ENCODE peak calls at places on chromosome 1, in five cellular contexts. C, V, Z, Y and H are unnamed samples.
A peak's percentile ranks its signal among the peaks of the same experiment; 100 is the strongest.

GRCh38 chr1:65254320-65255087 is 54.8 kb upstream of the DNAJC6 start:
- DNase-seq in C (peak; percentile 92), V (peak; percentile 92), Z (peak; percentile 55), Y (no peak), H (peak; percentile 91)

GRCh38 chr1:176950736-176951308 is 213.7 kb downstream of the ASTN1 start:
- DNase-seq in C (no peak), V (peak; percentile 28), Z (no peak), Y (no peak), H (no peak)

GRCh38 chr1:9809122-9809521 is 14.6 kb downstream of the CLSTN1 start:
- DNase-seq in C (no peak), V (no peak), Z (no peak), Y (no peak), H (no peak)

GRCh38 chr1:22290157-22290556 is 147.3 kb upstream of the WNT4 start:
- DNase-seq in C (no peak), V (no peak), Z (no peak), Y (no peak), H (no peak)

GRCh38 chr1:151476083-151476482 is 16.8 kb upstream of the POGZ start:
- DNase-seq in C (no peak), V (no peak), Z (no peak), Y (no peak), H (no peak)

GRCh38 chr1:183032122-183032921 is 9.1 kb downstream of the LAMC1 start:
- DNase-seq in C (no peak), V (no peak), Z (no peak), Y (no peak), H (no peak)

GRCh38 chr1:46342084-46342656 is 1.6 kb downstream of the NSUN4 start:
- DNase-seq in C (peak; percentile 58), V (no peak), Z (no peak), Y (no peak), H (no peak)

GRCh38 chr1:6157132-6157527 is 23.0 kb downstream of the CHD5 start:
- DNase-seq in C (no peak), V (no peak), Z (no peak), Y (no peak), H (no peak)

GRCh38 chr1:153705484-153705883 is 22.4 kb upstream of the INTS3 start:
- DNase-seq in C (no peak), V (no peak), Z (no peak), Y (no peak), H (no peak)

GRCh38 chr1:109895720-109896504 is 14.7 kb upstream of the CSF1 start:
- DNase-seq in C (no peak), V (no peak), Z (no peak), Y (no peak), H (no peak)

GRCh38 chr1:189103956-189104355 is 1373.7 kb downstream of the BRINP3 start:
- DNase-seq in C (no peak), V (no peak), Z (no peak), Y (peak; percentile 20), H (no peak)

GRCh38 chr1:14486401-14487110 is 111.9 kb upstream of the KAZN start:
- DNase-seq in C (no peak), V (no peak), Z (no peak), Y (peak; percentile 41), H (no peak)

GRCh38 chr1:161273402-161273801 is 14.9 kb downstream of the PCP4L1 start:
- DNase-seq in C (no peak), V (no peak), Z (no peak), Y (no peak), H (no peak)

GRCh38 chr1:46453449-46453848 is 36.2 kb upstream of the DMBX1 start:
- DNase-seq in C (no peak), V (no peak), Z (no peak), Y (no peak), H (no peak)